ENCODE peak calls at places on chromosomes 7 and 10, in seven cellular contexts. Q is GM23338, R is psoas muscle, B is left lung, D is adipocyte, K is A549, Z is cardiac muscle cell. N is an unnamed sample.

GRCh38 chr10:84715911-84716310 is 387.5 kb downstream of the CCSER2 start:
- DNase-seq in Q (peak), R (no peak), B (no peak), D (no peak), K (peak), Z (peak), N (no peak)

GRCh38 chr10:5992398-5992797 is 15.1 kb upstream of the IL15RA start:
- DNase-seq in Q (no peak), R (no peak), B (no peak), D (no peak), K (no peak), Z (no peak), N (no peak)

GRCh38 chr7:118195837-118196474 is 12.0 kb downstream of the LSM8 start:
- DNase-seq in Q (peak), R (no peak), B (no peak), D (peak), K (peak), Z (peak), N (peak)

GRCh38 chr7:1940402-1940786 is 270.3 kb downstream of the ELFN1 start:
- DNase-seq in Q (no peak), R (peak), B (peak), D (no peak), K (no peak), Z (peak), N (peak)

GRCh38 chr10:37146443-37146842 is 21.0 kb downstream of the ANKRD30A start:
- DNase-seq in Q (no peak), R (no peak), B (no peak), D (no peak), K (no peak), Z (no peak), N (no peak)

GRCh38 chr7:157601530-157601929 is 264.7 kb downstream of the DNAJB6 start:
- DNase-seq in Q (no peak), R (no peak), B (no peak), D (no peak), K (no peak), Z (no peak), N (no peak)

GRCh38 chr10:28533571-28534304 is 820 bp downstream of the WAC start:
- DNase-seq in Q (peak), R (peak), B (peak), D (peak), K (peak), Z (peak), N (peak)

GRCh38 chr7:150435390-150436073 is 14.9 kb upstream of the GIMAP8 start:
- DNase-seq in Q (no peak), R (no peak), B (peak), D (no peak), K (no peak), Z (no peak), N (peak)

GRCh38 chr10:80453715-80454525 is at the start of gene TSPAN14:
- DNase-seq in Q (peak), R (peak), B (peak), D (peak), K (peak), Z (peak), N (peak)

GRCh38 chr7:22565315-22565811 is 65.4 kb upstream of the STEAP1B start:
- DNase-seq in Q (no peak), R (no peak), B (peak), D (peak), K (no peak), Z (peak), N (no peak)

GRCh38 chr7:151135866-151136514 is 31.5 kb downstream of the GBX1 start:
- DNase-seq in Q (no peak), R (no peak), B (no peak), D (no peak), K (no peak), Z (no peak), N (no peak)

GRCh38 chr7:5665106-5666025 is 116.1 kb downstream of the RNF216 start:
- DNase-seq in Q (peak), R (peak), B (no peak), D (peak), K (peak), Z (peak), N (no peak)

GRCh38 chr7:93882481-93882880 is 8.1 kb downstream of the TFPI2 start:
- DNase-seq in Q (no peak), R (no peak), B (no peak), D (no peak), K (no peak), Z (no peak), N (no peak)

GRCh38 chr7:149826344-149827088 is 11.7 kb upstream of the ZNF862 start:
- DNase-seq in Q (no peak), R (no peak), B (no peak), D (no peak), K (no peak), Z (no peak), N (no peak)

GRCh38 chr7:100374601-100375000 is 1.3 kb downstream of the PILRA start:
- DNase-seq in Q (no peak), R (no peak), B (peak), D (no peak), K (no peak), Z (no peak), N (no peak)
- H3K4me3 ChIP-seq in Q (no peak), R (no peak), B (peak), D (no peak), K (no peak), Z (no peak), N (peak)

GRCh38 chr10:110530131-110530831 is 32.6 kb downstream of the DUSP5 start:
- DNase-seq in Q (peak), R (peak), B (peak), D (peak), K (peak), Z (peak), N (no peak)
- H3K4me3 ChIP-seq in Q (peak), R (peak), B (peak), D (peak), K (peak), Z (peak), N (no peak)

GRCh38 chr10:125774144-125774543 is 1.5 kb downstream of the MMP21 start:
- DNase-seq in Q (no peak), R (no peak), B (no peak), D (no peak), K (no peak), Z (no peak), N (no peak)
- H3K4me3 ChIP-seq in Q (no peak), R (peak), B (no peak), D (no peak), K (no peak), Z (no peak), N (no peak)

DNA sequence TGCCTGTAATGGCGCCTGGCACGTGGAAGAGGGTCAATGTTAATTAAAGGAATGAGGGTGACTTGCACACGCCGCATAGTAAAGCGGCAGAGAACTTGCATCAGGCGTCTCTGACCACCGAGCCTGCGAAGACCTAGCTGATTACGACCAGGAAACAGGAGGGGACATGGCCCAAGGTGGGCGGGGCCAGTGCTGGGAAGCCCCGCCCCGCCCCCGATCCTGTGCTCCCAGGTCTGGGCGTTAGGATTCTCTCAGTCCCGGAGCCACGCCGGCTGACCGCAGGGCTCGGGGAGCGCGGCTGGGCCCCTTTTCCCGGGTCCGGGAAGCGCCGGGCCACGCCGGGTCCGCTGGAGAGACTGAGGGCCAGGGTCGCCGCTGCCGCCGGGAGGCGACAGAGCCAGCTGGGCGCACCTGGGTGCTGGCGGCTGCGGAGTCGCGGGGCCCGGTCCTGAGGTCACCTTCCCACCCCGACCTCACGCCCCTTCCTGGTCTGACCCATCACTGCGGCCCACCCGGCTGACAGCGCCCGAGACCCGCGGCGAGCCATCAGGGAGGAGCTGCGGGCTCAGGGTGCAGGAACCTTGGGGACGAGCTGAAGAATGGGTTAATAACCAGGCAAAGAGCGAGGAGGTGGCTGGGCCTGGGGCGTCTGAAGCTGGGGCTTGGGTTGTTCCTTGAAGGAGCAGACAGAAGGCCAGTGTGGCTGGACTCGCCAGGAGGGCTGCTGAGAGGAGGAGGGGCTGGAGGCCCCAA is 23.0 kb upstream of the GRID1 start:
- DNase-seq in Q (peak), R (peak), B (no peak), D (peak), K (peak), Z (peak), N (peak)
- H3K4me3 ChIP-seq in Q (peak), R (peak), B (peak), D (peak), K (peak), Z (peak), N (peak)

DNA sequence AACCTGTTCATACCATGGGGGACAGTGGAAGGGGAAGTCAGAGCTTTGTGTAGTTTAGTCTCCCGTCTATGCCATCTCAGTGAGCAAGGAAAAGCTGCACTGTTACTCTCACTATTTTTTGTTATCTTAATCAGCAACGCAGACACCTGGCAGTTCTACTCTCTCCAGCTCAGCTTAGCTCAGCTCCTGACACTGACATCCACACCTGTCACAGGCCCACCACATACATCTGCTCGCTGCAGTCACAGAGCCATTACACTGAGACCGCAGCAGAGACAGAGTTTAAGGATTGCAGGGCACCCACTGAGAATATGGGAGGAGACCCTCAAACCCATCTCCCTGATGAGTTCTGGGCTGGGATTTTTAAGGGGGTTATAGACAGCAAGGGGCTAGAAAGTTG is 257.3 kb upstream of the AKR1E2 start:
- DNase-seq in Q (no peak), R (no peak), B (no peak), D (no peak), K (no peak), Z (no peak), N (no peak)
- H3K4me3 ChIP-seq in Q (no peak), R (no peak), B (no peak), D (no peak), K (no peak), Z (no peak), N (no peak)

GRCh38 chr10:86064931-86065662 is 301.5 kb downstream of the GRID1 start:
- DNase-seq in Q (no peak), R (no peak), B (no peak), D (no peak), K (no peak), Z (no peak), N (no peak)
- H3K4me3 ChIP-seq in Q (no peak), R (no peak), B (no peak), D (no peak), K (no peak), Z (no peak), N (no peak)

N was measured in GM06990.